ENCODE peak calls at places on chromosomes 1 and 21, in five cellular contexts. A, H, P, U and K are unnamed samples. For H3K27me3, the result is how much of the 10 kb centered on the place peaks cover.

GRCh38 chr1:246460411-246460810 is 46.7 kb downstream of the SMYD3 start:
- DNase-seq in U (no peak), P (no peak), H (no peak), A (no peak), K (no peak)

GRCh38 chr1:9350011-9350907 is 57.6 kb downstream of the SPSB1 start:
- DNase-seq in H (no peak), U (peak), P (no peak), A (no peak), K (no peak)

GRCh38 chr21:44020551-44020950 is 8.4 kb downstream of the TRAPPC10 start:
- DNase-seq in P (no peak), A (no peak), U (no peak), H (no peak), K (no peak)

GRCh38 chr1:212712451-212713303 is 13.0 kb upstream of the BATF3 start:
- DNase-seq in U (no peak), P (no peak), A (no peak), H (peak), K (no peak)

GRCh38 chr1:24481098-24481497 is 21.5 kb upstream of the RCAN3 start:
- DNase-seq in P (no peak), A (no peak), U (no peak), H (no peak), K (no peak)

GRCh38 chr1:215380566-215380965 is 186.5 kb upstream of the KCTD3 start:
- DNase-seq in H (no peak), U (no peak), P (no peak), A (no peak), K (no peak)

GRCh38 chr1:116847688-116848531 is 61.8 kb upstream of the PTGFRN start:
- DNase-seq in A (peak), H (peak), P (no peak), U (no peak), K (no peak)

GRCh38 chr1:86150553-86151055 is 6.0 kb downstream of the COL24A1 start:
- DNase-seq in H (no peak), P (no peak), A (no peak), U (no peak), K (no peak)

GRCh38 chr1:4149281-4149680 is 249.2 kb upstream of the C1orf174 start:
- DNase-seq in H (no peak), U (no peak), P (no peak), A (peak), K (no peak)

GRCh38 chr1:91895832-91896556 is 10.0 kb upstream of the TGFBR3 start:
- DNase-seq in P (no peak), H (no peak), U (no peak), A (no peak), K (no peak)

GRCh38 chr21:40173833-40174232 is 306.6 kb downstream of the PCP4 start:
- DNase-seq in P (no peak), A (no peak), U (no peak), H (no peak), K (no peak)

GRCh38 chr1:150150511-150151021 is 850 bp downstream of the PLEKHO1 start:
- DNase-seq in U (no peak), A (peak), P (no peak), H (no peak), K (no peak)

GRCh38 chr1:204923209-204923608 is 52.5 kb downstream of the NFASC start:
- DNase-seq in A (peak), H (no peak), U (no peak), P (no peak), K (no peak)
- H3K27ac ChIP-seq in A (no peak), H (no peak), U (no peak), P (no peak), K (no peak)

DNA sequence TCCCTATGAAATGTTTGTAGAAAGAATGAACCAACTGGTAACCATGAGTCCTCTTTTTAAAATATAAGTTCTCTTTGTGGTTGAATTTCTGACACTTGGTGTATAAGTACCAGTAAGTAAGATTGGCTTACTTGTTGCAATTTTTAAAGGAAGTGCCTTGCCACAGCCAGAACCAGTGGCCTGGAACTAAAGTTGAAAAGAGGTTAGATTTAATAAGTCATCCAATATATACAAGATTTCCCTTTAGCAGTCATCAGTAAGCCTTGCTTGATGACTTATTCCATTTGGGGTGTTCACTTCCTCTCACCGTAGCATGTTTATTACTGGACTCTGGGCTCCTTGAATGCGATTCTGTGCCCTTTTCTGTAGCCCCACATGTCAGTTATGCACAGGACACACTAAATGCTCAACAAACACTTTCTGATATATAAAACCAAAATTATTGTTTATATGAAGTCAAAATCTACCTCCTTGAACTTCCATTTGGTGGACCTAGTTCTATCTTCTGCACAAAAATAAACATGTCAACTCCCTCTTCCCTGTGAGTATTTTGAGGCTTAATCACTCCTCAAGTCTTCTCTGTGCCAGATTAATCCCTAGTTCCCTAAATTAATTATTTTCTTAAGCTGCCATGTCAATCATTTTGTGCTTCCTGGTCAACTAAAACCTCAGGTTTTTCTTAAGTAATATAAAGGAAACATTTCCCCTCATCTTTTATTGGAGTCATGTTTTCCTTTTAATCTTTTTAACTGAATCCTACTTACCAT is 218.1 kb downstream of the ST6GALNAC3 start:
- DNase-seq in H (no peak), U (no peak), A (no peak), P (no peak), K (no peak)
- H3K27me3 ChIP-seq in H (under half), U (under half), A (under half), P (under half), K (under half)

GRCh38 chr1:180360333-180361075 is 130.4 kb downstream of the LHX4 start:
- DNase-seq in P (no peak), U (no peak), H (no peak), A (no peak), K (no peak)

GRCh38 chr1:180369061-180369460 is 133.3 kb downstream of the ACBD6 start:
- DNase-seq in U (no peak), H (no peak), P (no peak), A (no peak), K (no peak)

GRCh38 chr1:180366386-180367068 is 135.8 kb downstream of the ACBD6 start:
- DNase-seq in A (no peak), P (no peak), U (no peak), H (peak), K (no peak)

GRCh38 chr1:180363596-180363995 is 133.5 kb downstream of the LHX4 start:
- DNase-seq in H (no peak), U (no peak), A (no peak), P (no peak), K (no peak)

GRCh38 chr1:180365039-180365438 is 135.0 kb downstream of the LHX4 start:
- DNase-seq in H (no peak), A (no peak), P (no peak), U (no peak), K (no peak)
- TF ChIP-seq CTCF in H (no peak), A (no peak), P (peak), U (no peak), K (peak)

DNA sequence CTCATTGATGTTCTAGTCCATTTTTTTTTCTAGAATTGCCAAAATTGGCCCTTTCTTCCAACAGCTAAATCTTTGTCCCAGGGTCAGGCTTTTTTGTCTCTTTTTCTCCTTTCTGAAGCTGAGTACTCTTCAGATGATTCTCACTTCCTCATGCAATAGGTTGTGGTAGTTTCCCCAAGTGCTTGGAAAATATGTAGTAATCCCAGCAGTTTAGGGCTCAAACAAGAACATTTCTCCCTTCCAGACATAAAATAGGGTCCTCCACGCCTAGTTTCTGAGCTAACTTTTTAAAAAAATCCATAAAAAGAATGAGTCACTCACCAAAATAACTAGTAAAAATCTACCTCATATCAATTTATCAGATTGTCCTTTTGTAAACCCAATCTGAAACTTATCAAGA is 10.0 kb upstream of the MCOLN3 start:
- DNase-seq in P (no peak), H (no peak), U (no peak), A (no peak), K (no peak)
- H3K27ac ChIP-seq in P (no peak), H (no peak), U (no peak), A (no peak), K (no peak)